ENCODE peak calls at places on chromosome 4, in eight cellular contexts. F, U, O, S, D, Q, E and V are unnamed samples. For H3K9me3, the result is how much of the 10 kb centered on the place peaks cover.

GRCh38 chr4:15901996-15902395 is 36.5 kb downstream of the FGFBP1 start:
- DNase-seq in S (no peak), F (no peak), O (no peak), D (no peak), Q (no peak), E (no peak), U (no peak), V (no peak)

GRCh38 chr4:86816463-86817107 is 32.6 kb downstream of the SLC10A6 start:
- DNase-seq in O (no peak), Q (peak), U (no peak), S (no peak), F (no peak), E (no peak), D (no peak), V (peak)

GRCh38 chr4:83552924-83553323 is 17.0 kb downstream of the GPAT3 start:
- DNase-seq in E (no peak), U (no peak), O (no peak), Q (no peak), S (no peak), D (no peak), F (no peak), V (peak)

GRCh38 chr4:1536579-1537409 is 130.6 kb upstream of the NKX1-1 start:
- DNase-seq in S (no peak), U (no peak), E (no peak), Q (peak), F (no peak), D (no peak), O (no peak), V (no peak)

GRCh38 chr4:15354790-15355418 is 72.9 kb upstream of the C1QTNF7 start:
- DNase-seq in O (no peak), F (no peak), S (no peak), E (no peak), D (no peak), Q (peak), U (peak), V (peak)

GRCh38 chr4:74934016-74934821 is 1.3 kb downstream of the PARM1 start:
- DNase-seq in Q (peak), F (peak), D (no peak), S (no peak), E (peak), U (no peak), O (peak), V (peak)

GRCh38 chr4:67152976-67153375 is 392.3 kb downstream of the CENPC start:
- DNase-seq in Q (no peak), E (no peak), U (no peak), S (no peak), F (no peak), D (no peak), O (no peak), V (no peak)

GRCh38 chr4:48228887-48229462 is 40.7 kb downstream of the TEC start:
- DNase-seq in E (no peak), D (no peak), Q (no peak), O (no peak), S (no peak), F (no peak), U (no peak), V (no peak)

GRCh38 chr4:109368661-109369060 is 65.0 kb upstream of the SEC24B start:
- DNase-seq in F (no peak), U (no peak), O (no peak), Q (no peak), E (no peak), D (no peak), S (no peak), V (no peak)

GRCh38 chr4:114015444-114015899 is 36.0 kb upstream of the ARSJ start:
- DNase-seq in S (no peak), U (no peak), F (no peak), E (no peak), D (no peak), Q (no peak), O (no peak), V (peak)

GRCh38 chr4:56183344-56183959 is 203.8 kb downstream of the AASDH start:
- DNase-seq in Q (no peak), O (peak), D (no peak), U (peak), E (no peak), F (no peak), S (no peak), V (peak)

GRCh38 chr4:48127882-48128394 is 6.1 kb downstream of the TXK start:
- DNase-seq in O (peak), S (peak), Q (no peak), D (peak), U (peak), E (peak), F (peak), V (peak)

GRCh38 chr4:156609421-156609820 is 362.2 kb downstream of the PDGFC start:
- DNase-seq in S (no peak), U (no peak), F (peak), D (no peak), O (peak), Q (peak), E (no peak), V (no peak)

GRCh38 chr4:53534684-53535083 is 56.6 kb downstream of the LNX1 start:
- DNase-seq in O (no peak), E (no peak), F (no peak), Q (no peak), U (no peak), D (no peak), S (no peak), V (no peak)

GRCh38 chr4:21476753-21477152 is 471.8 kb downstream of the KCNIP4 start:
- DNase-seq in E (no peak), F (no peak), D (no peak), U (no peak), Q (no peak), S (no peak), O (peak), V (no peak)

GRCh38 chr4:7904942-7905341 is 34.7 kb downstream of the AFAP1 start:
- DNase-seq in E (no peak), S (no peak), U (no peak), F (peak), D (no peak), O (no peak), Q (no peak), V (peak)

GRCh38 chr4:63986253-63986652 is 423.0 kb downstream of the TECRL start:
- DNase-seq in O (no peak), D (no peak), Q (no peak), U (no peak), F (no peak), E (no peak), S (no peak), V (no peak)
- H3K9me3 ChIP-seq in O (under half), D (under half), Q (under half), U (under half), F (under half), E (under half), S (under half), V (under half)

GRCh38 chr4:108049406-108049805 is 59.7 kb downstream of the HADH start:
- DNase-seq in Q (no peak), S (peak), D (no peak), U (no peak), O (no peak), E (no peak), F (no peak), V (no peak)

GRCh38 chr4:108054025-108054424 is 64.3 kb downstream of the HADH start:
- DNase-seq in Q (no peak), S (peak), E (no peak), F (no peak), U (no peak), O (no peak), D (peak), V (no peak)

GRCh38 chr4:108053281-108053701 is 63.6 kb downstream of the HADH start:
- DNase-seq in S (no peak), F (no peak), E (no peak), O (no peak), Q (no peak), D (no peak), U (no peak), V (peak)

GRCh38 chr4:108051343-108051742 is 61.7 kb downstream of the HADH start:
- DNase-seq in U (no peak), O (no peak), E (no peak), F (no peak), Q (no peak), S (peak), D (peak), V (no peak)

DNA sequence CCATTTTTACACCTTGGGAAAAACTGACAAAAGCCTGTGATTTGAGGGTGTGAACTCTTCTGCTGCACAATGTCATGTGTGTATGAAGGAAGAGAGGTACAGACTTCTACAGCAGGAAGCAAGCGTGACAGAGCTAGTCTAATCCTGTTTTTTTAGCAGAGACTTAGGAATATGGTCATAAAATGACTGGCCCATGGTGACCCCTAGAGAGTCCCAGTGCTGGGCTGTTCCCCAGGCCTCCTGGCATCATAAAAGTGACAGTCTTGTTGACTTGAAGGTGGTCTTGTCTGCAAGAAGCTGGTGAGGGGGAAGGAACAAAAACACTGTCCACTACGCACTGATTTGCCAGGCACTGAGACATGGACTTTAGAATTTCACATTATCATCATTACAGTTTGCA is 62.8 kb downstream of the HADH start:
- DNase-seq in U (no peak), D (no peak), E (no peak), F (no peak), S (no peak), Q (no peak), O (no peak), V (no peak)
- H3K9me3 ChIP-seq in U (under half), D (under half), E (under half), F (under half), S (under half), Q (under half), O (under half), V (under half)

GRCh38 chr4:137300776-137301175 is 231.5 kb downstream of the PCDH18 start:
- DNase-seq in D (no peak), U (no peak), F (no peak), Q (no peak), S (no peak), O (no peak), E (no peak), V (peak)

DNA sequence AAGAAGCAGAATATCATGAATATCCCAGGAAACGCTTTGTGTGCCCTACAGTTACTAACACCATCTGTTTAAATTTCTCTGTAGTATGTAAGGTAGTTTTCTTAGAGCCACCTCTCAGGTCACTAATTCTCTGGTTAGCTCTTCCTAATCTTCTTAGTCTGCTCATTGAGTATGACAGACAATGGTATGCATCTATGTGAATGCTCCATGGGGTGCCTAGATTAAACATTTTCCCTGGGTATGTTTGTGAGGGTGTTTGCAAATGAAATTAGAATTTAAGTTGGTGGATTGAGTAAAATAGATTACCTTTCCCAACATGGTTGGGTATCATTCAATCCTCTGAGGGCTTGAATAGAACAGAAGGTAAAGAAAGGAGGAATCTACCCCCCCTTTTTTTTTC is 233.0 kb downstream of the PCDH18 start:
- DNase-seq in D (no peak), U (no peak), O (no peak), Q (no peak), F (no peak), S (no peak), E (no peak), V (no peak)
- H3K9me3 ChIP-seq in D (under half), U (under half), O (under half), Q (under half), F (under half), S (under half), E (under half), V (under half)

DNA sequence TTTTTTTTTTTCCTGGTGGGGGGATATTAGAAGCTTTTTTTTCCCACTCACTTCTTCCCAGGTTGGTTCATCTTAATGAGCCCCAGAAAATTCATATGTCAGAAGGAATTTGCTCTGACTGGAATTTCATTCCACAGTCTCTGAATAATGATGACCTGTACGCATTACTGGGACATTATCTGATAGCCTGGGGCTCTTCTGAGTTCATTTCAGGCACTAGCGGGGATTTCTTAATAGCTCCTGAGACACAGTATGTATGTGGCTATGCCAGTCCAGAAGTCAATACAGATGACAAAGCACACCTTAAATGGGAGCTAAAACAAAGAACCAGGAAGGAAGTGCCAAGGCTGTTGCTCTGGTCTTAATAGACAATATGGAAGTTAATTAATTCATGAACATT is 295.2 kb upstream of the IGFBP7 start:
- DNase-seq in U (no peak), S (no peak), O (no peak), F (no peak), E (no peak), D (no peak), Q (no peak), V (peak)
- H3K9me3 ChIP-seq in U (under half), S (under half), O (under half), F (under half), E (under half), D (under half), Q (under half), V (under half)

GRCh38 chr4:374298-375160 is 36.9 kb downstream of the ZNF141 start:
- DNase-seq in Q (no peak), S (no peak), O (no peak), F (no peak), E (no peak), U (no peak), D (no peak), V (no peak)

GRCh38 chr4:373062-373839 is 35.6 kb downstream of the ZNF141 start:
- DNase-seq in Q (no peak), U (no peak), O (no peak), E (no peak), S (no peak), D (no peak), F (no peak), V (no peak)
- H3K9me3 ChIP-seq in Q (half or more), U (half or more), O (half or more), E (half or more), S (under half), D (half or more), F (under half), V (half or more)

GRCh38 chr4:337143-337931 is at the start of gene ZNF141:
- DNase-seq in D (peak), S (peak), U (peak), Q (peak), O (peak), F (peak), E (peak), V (peak)
- H3K9me3 ChIP-seq in D (under half), S (under half), U (under half), Q (under half), O (under half), F (under half), E (under half), V (under half)

GRCh38 chr4:94814237-94814636 is 56.5 kb downstream of the BMPR1B start:
- DNase-seq in U (no peak), O (no peak), D (no peak), F (no peak), E (no peak), S (no peak), Q (no peak), V (no peak)
- H3K9me3 ChIP-seq in U (under half), O (under half), D (under half), F (under half), E (under half), S (under half), Q (under half), V (under half)

GRCh38 chr4:173516621-173517612 is 13.1 kb downstream of the HAND2 start:
- DNase-seq in F (no peak), O (peak), E (no peak), U (no peak), S (no peak), Q (no peak), D (no peak), V (no peak)
- H3K9me3 ChIP-seq in F (under half), O (under half), E (under half), U (under half), S (under half), Q (under half), D (under half), V (under half)